ENCODE peak calls at places on chromosomes 13 and 19, in six cellular contexts. V is Caco-2; L is HCT116; Z is heart left ventricle; Q is right lobe of liver; T is effector memory CD4-positive, alpha-beta T cell. Y is an unnamed sample. For H3K27me3, the result is how much of the 10 kb centered on the place peaks cover.

GRCh38 chr19:28563964-28564914 is 648.7 kb downstream of the UQCRFS1 start:
- DNase-seq in V (no peak), L (no peak), Z (no peak), Q (no peak), T (no peak), Y (no peak)

GRCh38 chr19:3125900-3126524 is 9.8 kb upstream of the GNA15 start:
- DNase-seq in V (peak), L (peak), Z (peak), Q (peak), T (peak), Y (peak)

GRCh38 chr19:6886272-6886671 is 1.1 kb upstream of the ADGRE1 start:
- DNase-seq in V (no peak), L (no peak), Z (no peak), Q (no peak), T (no peak), Y (no peak)

GRCh38 chr19:55014714-55015113 is 23.4 kb downstream of the GP6 start:
- DNase-seq in V (no peak), L (no peak), Z (peak), Q (peak), T (no peak), Y (no peak)

GRCh38 chr19:42091300-42092266 is 15.6 kb downstream of the ZNF574 start:
- DNase-seq in V (no peak), L (no peak), Z (no peak), Q (no peak), T (no peak), Y (no peak)

GRCh38 chr13:51997641-51998330 is 13.5 kb downstream of the ATP7B start:
- DNase-seq in V (peak), L (no peak), Z (no peak), Q (no peak), T (no peak), Y (no peak)

GRCh38 chr13:33299626-33300025 is 14.1 kb upstream of the STARD13 start:
- DNase-seq in V (no peak), L (no peak), Z (no peak), Q (no peak), T (no peak), Y (no peak)

GRCh38 chr13:100269837-100270236 is 180.9 kb downstream of the PCCA start:
- DNase-seq in V (no peak), L (no peak), Z (peak), Q (peak), T (no peak), Y (peak)

GRCh38 chr19:46181386-46181774 is 33.3 kb downstream of the IGFL2 start:
- DNase-seq in V (no peak), L (no peak), Z (no peak), Q (no peak), T (no peak), Y (no peak)

GRCh38 chr19:21841081-21841783 is 5.2 kb upstream of the ZNF43 start:
- DNase-seq in V (no peak), L (no peak), Z (no peak), Q (no peak), T (no peak), Y (no peak)

GRCh38 chr19:2207991-2208860 is 27.9 kb downstream of the PLEKHJ1 start:
- DNase-seq in V (peak), L (no peak), Z (peak), Q (no peak), T (no peak), Y (no peak)

GRCh38 chr13:72379581-72379980 is 347.8 kb downstream of the MZT1 start:
- DNase-seq in V (no peak), L (no peak), Z (no peak), Q (no peak), T (no peak), Y (no peak)

GRCh38 chr13:41605319-41606285 is 148.3 kb downstream of the RGCC start:
- DNase-seq in V (peak), L (no peak), Z (no peak), Q (no peak), T (no peak), Y (no peak)

GRCh38 chr13:38570706-38571105 is 116.2 kb upstream of the FREM2 start:
- DNase-seq in V (no peak), L (no peak), Z (no peak), Q (no peak), T (no peak), Y (no peak)

GRCh38 chr19:38849746-38850230 is at the start of gene HNRNPL:
- DNase-seq in V (no peak), L (no peak), Z (peak), Q (peak), T (no peak), Y (no peak)

GRCh38 chr13:112176746-112177119 is 109.8 kb downstream of the SOX1 start:
- DNase-seq in V (no peak), L (no peak), Z (no peak), Q (peak), T (no peak), Y (no peak)

GRCh38 chr19:18768997-18769891 is 21.9 kb downstream of the COMP start:
- DNase-seq in V (no peak), L (no peak), Z (no peak), Q (no peak), T (no peak), Y (no peak)

GRCh38 chr13:41050041-41050440 is 11.3 kb upstream of the WBP4 start:
- DNase-seq in V (no peak), L (no peak), Z (no peak), Q (no peak), T (no peak), Y (no peak)

GRCh38 chr13:82878536-82878935 is 1003.7 kb downstream of the SLITRK1 start:
- DNase-seq in V (no peak), L (no peak), Z (no peak), Q (no peak), T (no peak), Y (no peak)

GRCh38 chr19:54206831-54207177 is 6.1 kb downstream of the RPS9 start:
- DNase-seq in V (no peak), L (no peak), Z (no peak), Q (no peak), T (no peak), Y (no peak)

GRCh38 chr19:13537454-13537853 is 31.2 kb upstream of the CACNA1A start:
- DNase-seq in V (no peak), L (no peak), Z (no peak), Q (no peak), T (no peak), Y (no peak)

GRCh38 chr19:46608581-46609345 is 7.6 kb downstream of the CALM3 start:
- DNase-seq in V (no peak), L (no peak), Z (no peak), Q (peak), T (no peak), Y (no peak)

GRCh38 chr13:76596216-76596615 is 290.0 kb downstream of the KCTD12 start:
- DNase-seq in V (no peak), L (no peak), Z (no peak), Q (no peak), T (no peak), Y (no peak)

GRCh38 chr19:42477933-42478332 is 35.2 kb upstream of the CXCL17 start:
- DNase-seq in V (no peak), L (no peak), Z (no peak), Q (no peak), T (no peak), Y (no peak)

GRCh38 chr13:52127783-52128702 is 830 bp downstream of the NEK5 start:
- DNase-seq in V (peak), L (peak), Z (peak), Q (peak), T (peak), Y (peak)

GRCh38 chr19:48818234-48818823 is 7.5 kb upstream of the BCAT2 start:
- DNase-seq in V (no peak), L (no peak), Z (no peak), Q (peak), T (no peak), Y (no peak)

GRCh38 chr13:33446821-33447481 is 161.4 kb upstream of the STARD13 start:
- DNase-seq in V (peak), L (no peak), Z (no peak), Q (no peak), T (no peak), Y (no peak)

GRCh38 chr19:42066075-42066754 is 3.8 kb downstream of the GRIK5 start:
- DNase-seq in V (peak), L (no peak), Z (no peak), Q (no peak), T (no peak), Y (peak)

GRCh38 chr19:58386166-58386575 is 898 bp upstream of the RPS5 start:
- DNase-seq in V (no peak), L (no peak), Z (no peak), Q (no peak), T (no peak), Y (no peak)

DNA sequence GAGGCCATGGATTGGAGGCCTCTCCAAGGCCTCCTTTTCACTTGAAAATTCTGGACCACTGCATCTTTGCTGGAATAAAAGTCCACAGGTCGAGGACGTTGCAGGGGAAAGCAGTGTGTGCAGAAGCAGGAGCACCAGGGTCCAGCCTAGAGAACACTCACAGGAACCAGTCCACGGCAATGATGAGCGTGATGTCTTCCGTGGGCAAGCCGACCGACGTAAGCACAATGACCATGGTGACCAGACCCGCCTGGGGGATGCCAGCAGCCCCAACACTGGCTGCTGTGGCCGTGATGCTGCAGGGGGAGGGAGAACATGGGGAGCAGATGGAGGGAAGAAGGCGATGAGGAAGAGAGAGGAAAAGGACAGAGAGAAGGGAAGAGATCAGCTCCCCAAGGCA is 11.5 kb downstream of the OR7C2 start:
- DNase-seq in V (no peak), L (no peak), Z (no peak), Q (no peak), T (no peak), Y (no peak)
- H3K27me3 ChIP-seq in V (under half), L (under half), Z (under half), Q (under half), T (under half), Y (under half)

GRCh38 chr13:97855570-97855970 is 97.9 kb upstream of the IPO5 start:
- DNase-seq in V (peak), L (peak), Z (peak), Q (peak), T (no peak), Y (peak)
- H3K27me3 ChIP-seq in V (under half), L (under half), Z (under half), Q (under half), T (under half), Y (under half)

GRCh38 chr19:4583961-4584669 is 24.6 kb upstream of the SEMA6B start:
- DNase-seq in V (peak), L (no peak), Z (no peak), Q (no peak), T (no peak), Y (peak)
- H3K27me3 ChIP-seq in V (under half), L (under half), Z (under half), Q (under half), T (under half), Y (under half)

GRCh38 chr19:44807652-44808462 is 1.0 kb upstream of the BCAM start:
- DNase-seq in V (peak), L (peak), Z (no peak), Q (peak), T (no peak), Y (no peak)

GRCh38 chr19:44806271-44806670 is 2.6 kb upstream of the BCAM start:
- DNase-seq in V (no peak), L (no peak), Z (no peak), Q (no peak), T (no peak), Y (no peak)

GRCh38 chr19:44809856-44810554 is 1.1 kb downstream of the BCAM start:
- DNase-seq in V (no peak), L (no peak), Z (no peak), Q (no peak), T (no peak), Y (no peak)

GRCh38 chr19:44808463-44809371 is at the start of gene BCAM:
- DNase-seq in V (peak), L (no peak), Z (peak), Q (peak), T (no peak), Y (no peak)

GRCh38 chr19:44807162-44807561 is 1.7 kb upstream of the BCAM start:
- DNase-seq in V (peak), L (no peak), Z (no peak), Q (peak), T (no peak), Y (no peak)
- H3K27me3 ChIP-seq in V (under half), L (under half), Z (under half), Q (under half), T (under half), Y (under half)

GRCh38 chr19:15811476-15811875 is 4.0 kb downstream of the OR10H1 start:
- DNase-seq in V (no peak), L (no peak), Z (no peak), Q (no peak), T (no peak), Y (no peak)
- H3K27me3 ChIP-seq in V (under half), L (under half), Z (under half), Q (under half), T (under half), Y (under half)

GRCh38 chr19:31335716-31336115 is 13.5 kb downstream of the TSHZ3 start:
- DNase-seq in V (no peak), L (no peak), Z (no peak), Q (peak), T (no peak), Y (no peak)
- H3K27me3 ChIP-seq in V (under half), L (under half), Z (under half), Q (under half), T (under half), Y (under half)

Y was measured in dorsolateral prefrontal cortex.